ENCODE peak calls at places on chromosomes 4 and X, in four cellular contexts. One of them, this sample, is unnamed.

GRCh38 chr4:23979534-23979933 is 89.7 kb upstream of the PPARGC1A start:
- DNase-seq in anterior cingulate cortex: no peak
- DNase-seq in NCI-H2081: no peak
- DNase-seq in activated T-helper 1 cell treated with Interleukin-2 at 50 U/mL for 16 hours: no peak
- DNase-seq in this sample: no peak

GRCh38 chrX:46770006-46770816 is 11.3 kb upstream of the SLC9A7 start:
- DNase-seq in anterior cingulate cortex: no peak
- DNase-seq in NCI-H2081: no peak
- DNase-seq in activated T-helper 1 cell treated with Interleukin-2 at 50 U/mL for 16 hours: no peak
- DNase-seq in this sample: no peak

GRCh38 chr4:95428216-95429085 is 120.3 kb downstream of the UNC5C start:
- DNase-seq in anterior cingulate cortex: no peak
- DNase-seq in NCI-H2081: no peak
- DNase-seq in activated T-helper 1 cell treated with Interleukin-2 at 50 U/mL for 16 hours: no peak
- DNase-seq in this sample: no peak

GRCh38 chrX:38170556-38170955 is 50.1 kb downstream of the SRPX start:
- DNase-seq in anterior cingulate cortex: no peak
- DNase-seq in NCI-H2081: no peak
- DNase-seq in activated T-helper 1 cell treated with Interleukin-2 at 50 U/mL for 16 hours: no peak
- DNase-seq in this sample: no peak

GRCh38 chr4:184471872-184472539 is 2.3 kb downstream of the IRF2 start:
- DNase-seq in anterior cingulate cortex: no peak
- DNase-seq in NCI-H2081: peak
- DNase-seq in activated T-helper 1 cell treated with Interleukin-2 at 50 U/mL for 16 hours: no peak
- DNase-seq in this sample: no peak

GRCh38 chrX:154020500-154021115 is 906 bp upstream of the IRAK1 start:
- DNase-seq in anterior cingulate cortex: no peak
- DNase-seq in NCI-H2081: no peak
- DNase-seq in activated T-helper 1 cell treated with Interleukin-2 at 50 U/mL for 16 hours: no peak
- DNase-seq in this sample: no peak

GRCh38 chr4:52956691-52957090 is 94.6 kb downstream of the RASL11B start:
- DNase-seq in anterior cingulate cortex: no peak
- DNase-seq in NCI-H2081: no peak
- DNase-seq in activated T-helper 1 cell treated with Interleukin-2 at 50 U/mL for 16 hours: no peak
- DNase-seq in this sample: no peak

GRCh38 chr4:15131551-15131950 is 129.3 kb downstream of the CPEB2 start:
- DNase-seq in anterior cingulate cortex: no peak
- DNase-seq in NCI-H2081: no peak
- DNase-seq in activated T-helper 1 cell treated with Interleukin-2 at 50 U/mL for 16 hours: no peak
- DNase-seq in this sample: no peak

GRCh38 chr4:174847801-174848427 is 18.9 kb upstream of the GLRA3 start:
- DNase-seq in anterior cingulate cortex: no peak
- DNase-seq in NCI-H2081: no peak
- DNase-seq in activated T-helper 1 cell treated with Interleukin-2 at 50 U/mL for 16 hours: no peak
- DNase-seq in this sample: no peak

GRCh38 chr4:64713256-64713840 is 304.1 kb upstream of the TECRL start:
- DNase-seq in anterior cingulate cortex: no peak
- DNase-seq in NCI-H2081: peak
- DNase-seq in activated T-helper 1 cell treated with Interleukin-2 at 50 U/mL for 16 hours: no peak
- DNase-seq in this sample: no peak

GRCh38 chr4:626201-627091 is 1.1 kb downstream of the PDE6B start:
- DNase-seq in anterior cingulate cortex: no peak
- DNase-seq in NCI-H2081: no peak
- DNase-seq in activated T-helper 1 cell treated with Interleukin-2 at 50 U/mL for 16 hours: no peak
- DNase-seq in this sample: no peak

GRCh38 chr4:10461091-10461849 is 4.0 kb upstream of the ZNF518B start:
- DNase-seq in anterior cingulate cortex: no peak
- DNase-seq in NCI-H2081: peak
- DNase-seq in activated T-helper 1 cell treated with Interleukin-2 at 50 U/mL for 16 hours: peak
- DNase-seq in this sample: no peak

GRCh38 chrX:101676571-101676970 is 16.9 kb upstream of the ARMCX2 start:
- DNase-seq in anterior cingulate cortex: no peak
- DNase-seq in NCI-H2081: no peak
- DNase-seq in activated T-helper 1 cell treated with Interleukin-2 at 50 U/mL for 16 hours: no peak
- DNase-seq in this sample: no peak